ENCODE peak calls at places on chromosomes 7 and 10, in seven cellular contexts. One of them, this sample, is unnamed.

GRCh38 chr10:28571265-28571664 is 38.3 kb downstream of the WAC start:
- DNase-seq in fibroblast of lung: no peak
- DNase-seq in tibial artery: no peak
- DNase-seq in central memory CD4-positive, alpha-beta T cell: no peak
- DNase-seq in stimulated activated effector memory CD8-positive, alpha-beta T cell treated with anti-CD3 and anti-CD28 coated beads, Interleukin-12 subunit alpha, Interleukin-12 subunit beta, amount 100 ng/mL, for 72 hours: no peak
- DNase-seq in heart right ventricle: no peak
- DNase-seq in GM23248: no peak
- DNase-seq in this sample: no peak

GRCh38 chr10:117248700-117249465 is 8.0 kb downstream of the SLC18A2 start:
- DNase-seq in central memory CD4-positive, alpha-beta T cell: no peak
- DNase-seq in fibroblast of lung: no peak
- DNase-seq in GM23248: peak; percentile 86
- DNase-seq in stimulated activated effector memory CD8-positive, alpha-beta T cell treated with anti-CD3 and anti-CD28 coated beads, Interleukin-12 subunit alpha, Interleukin-12 subunit beta, amount 100 ng/mL, for 72 hours: no peak
- DNase-seq in tibial artery: no peak
- DNase-seq in heart right ventricle: no peak
- DNase-seq in this sample: no peak

GRCh38 chr7:100538654-100539435 is at the start of gene AGFG2:
- DNase-seq in tibial artery: peak; percentile 100
- DNase-seq in heart right ventricle: peak; percentile 100
- DNase-seq in central memory CD4-positive, alpha-beta T cell: peak; percentile 100
- DNase-seq in fibroblast of lung: peak; percentile 99
- DNase-seq in GM23248: peak; percentile 100
- DNase-seq in stimulated activated effector memory CD8-positive, alpha-beta T cell treated with anti-CD3 and anti-CD28 coated beads, Interleukin-12 subunit alpha, Interleukin-12 subunit beta, amount 100 ng/mL, for 72 hours: peak; percentile 98
- DNase-seq in this sample: peak; percentile 100

GRCh38 chr10:80718024-80718423 is 180.3 kb downstream of the SH2D4B start:
- DNase-seq in heart right ventricle: no peak
- DNase-seq in stimulated activated effector memory CD8-positive, alpha-beta T cell treated with anti-CD3 and anti-CD28 coated beads, Interleukin-12 subunit alpha, Interleukin-12 subunit beta, amount 100 ng/mL, for 72 hours: no peak
- DNase-seq in fibroblast of lung: no peak
- DNase-seq in central memory CD4-positive, alpha-beta T cell: no peak
- DNase-seq in GM23248: no peak
- DNase-seq in tibial artery: no peak
- DNase-seq in this sample: no peak

GRCh38 chr10:22727663-22728062 is 13.3 kb upstream of the PIP4K2A start:
- DNase-seq in tibial artery: no peak
- DNase-seq in central memory CD4-positive, alpha-beta T cell: no peak
- DNase-seq in heart right ventricle: no peak
- DNase-seq in fibroblast of lung: no peak
- DNase-seq in GM23248: no peak
- DNase-seq in stimulated activated effector memory CD8-positive, alpha-beta T cell treated with anti-CD3 and anti-CD28 coated beads, Interleukin-12 subunit alpha, Interleukin-12 subunit beta, amount 100 ng/mL, for 72 hours: no peak
- DNase-seq in this sample: no peak

GRCh38 chr10:112124859-112125258 is 58.7 kb downstream of the GPAM start:
- DNase-seq in fibroblast of lung: no peak
- DNase-seq in GM23248: no peak
- DNase-seq in central memory CD4-positive, alpha-beta T cell: no peak
- DNase-seq in stimulated activated effector memory CD8-positive, alpha-beta T cell treated with anti-CD3 and anti-CD28 coated beads, Interleukin-12 subunit alpha, Interleukin-12 subunit beta, amount 100 ng/mL, for 72 hours: no peak
- DNase-seq in tibial artery: no peak
- DNase-seq in heart right ventricle: no peak
- DNase-seq in this sample: no peak

GRCh38 chr7:85111761-85112160 is 75.1 kb downstream of the SEMA3D start:
- DNase-seq in central memory CD4-positive, alpha-beta T cell: no peak
- DNase-seq in heart right ventricle: no peak
- DNase-seq in tibial artery: no peak
- DNase-seq in stimulated activated effector memory CD8-positive, alpha-beta T cell treated with anti-CD3 and anti-CD28 coated beads, Interleukin-12 subunit alpha, Interleukin-12 subunit beta, amount 100 ng/mL, for 72 hours: no peak
- DNase-seq in GM23248: peak; percentile 5
- DNase-seq in fibroblast of lung: no peak
- DNase-seq in this sample: no peak

GRCh38 chr7:72032934-72033333 is 379.2 kb downstream of the CALN1 start:
- DNase-seq in tibial artery: no peak
- DNase-seq in central memory CD4-positive, alpha-beta T cell: no peak
- DNase-seq in stimulated activated effector memory CD8-positive, alpha-beta T cell treated with anti-CD3 and anti-CD28 coated beads, Interleukin-12 subunit alpha, Interleukin-12 subunit beta, amount 100 ng/mL, for 72 hours: no peak
- DNase-seq in GM23248: no peak
- DNase-seq in heart right ventricle: no peak
- DNase-seq in fibroblast of lung: no peak
- DNase-seq in this sample: no peak

GRCh38 chr7:117873056-117873932 is at the start of gene CTTNBP2:
- DNase-seq in GM23248: peak; percentile 75
- DNase-seq in heart right ventricle: peak; percentile 57
- DNase-seq in central memory CD4-positive, alpha-beta T cell: no peak
- DNase-seq in stimulated activated effector memory CD8-positive, alpha-beta T cell treated with anti-CD3 and anti-CD28 coated beads, Interleukin-12 subunit alpha, Interleukin-12 subunit beta, amount 100 ng/mL, for 72 hours: no peak
- DNase-seq in tibial artery: peak; percentile 42
- DNase-seq in fibroblast of lung: peak; percentile 64
- DNase-seq in this sample: peak; percentile 28

GRCh38 chr10:62373995-62374861 is at the start of gene ZNF365:
- DNase-seq in heart right ventricle: peak; percentile 16
- DNase-seq in tibial artery: peak; percentile 27
- DNase-seq in fibroblast of lung: peak; percentile 40
- DNase-seq in central memory CD4-positive, alpha-beta T cell: peak; percentile 48
- DNase-seq in GM23248: peak; percentile 79
- DNase-seq in stimulated activated effector memory CD8-positive, alpha-beta T cell treated with anti-CD3 and anti-CD28 coated beads, Interleukin-12 subunit alpha, Interleukin-12 subunit beta, amount 100 ng/mL, for 72 hours: peak; percentile 44
- DNase-seq in this sample: peak; percentile 7

GRCh38 chr10:76311752-76312699 is 880.6 kb downstream of the LRMDA start:
- DNase-seq in tibial artery: peak; percentile 37
- DNase-seq in GM23248: peak; percentile 45
- DNase-seq in heart right ventricle: peak; percentile 27
- DNase-seq in stimulated activated effector memory CD8-positive, alpha-beta T cell treated with anti-CD3 and anti-CD28 coated beads, Interleukin-12 subunit alpha, Interleukin-12 subunit beta, amount 100 ng/mL, for 72 hours: no peak
- DNase-seq in central memory CD4-positive, alpha-beta T cell: no peak
- DNase-seq in fibroblast of lung: peak; percentile 20
- DNase-seq in this sample: no peak

GRCh38 chr10:47364366-47364765 is 16.2 kb downstream of the RBP3 start:
- DNase-seq in tibial artery: no peak
- DNase-seq in GM23248: no peak
- DNase-seq in central memory CD4-positive, alpha-beta T cell: no peak
- DNase-seq in heart right ventricle: no peak
- DNase-seq in stimulated activated effector memory CD8-positive, alpha-beta T cell treated with anti-CD3 and anti-CD28 coated beads, Interleukin-12 subunit alpha, Interleukin-12 subunit beta, amount 100 ng/mL, for 72 hours: no peak
- DNase-seq in fibroblast of lung: no peak
- DNase-seq in this sample: no peak

GRCh38 chr7:151017953-151018420 is 6.3 kb downstream of the ATG9B start:
- DNase-seq in tibial artery: peak; percentile 56
- DNase-seq in heart right ventricle: peak; percentile 77
- DNase-seq in GM23248: peak; percentile 73
- DNase-seq in fibroblast of lung: peak; percentile 31
- DNase-seq in stimulated activated effector memory CD8-positive, alpha-beta T cell treated with anti-CD3 and anti-CD28 coated beads, Interleukin-12 subunit alpha, Interleukin-12 subunit beta, amount 100 ng/mL, for 72 hours: peak; percentile 86
- DNase-seq in central memory CD4-positive, alpha-beta T cell: peak; percentile 72
- DNase-seq in this sample: peak; percentile 83

GRCh38 chr7:157686285-157686894 is 349.6 kb downstream of the DNAJB6 start:
- DNase-seq in stimulated activated effector memory CD8-positive, alpha-beta T cell treated with anti-CD3 and anti-CD28 coated beads, Interleukin-12 subunit alpha, Interleukin-12 subunit beta, amount 100 ng/mL, for 72 hours: no peak
- DNase-seq in fibroblast of lung: no peak
- DNase-seq in tibial artery: no peak
- DNase-seq in GM23248: no peak
- DNase-seq in heart right ventricle: no peak
- DNase-seq in central memory CD4-positive, alpha-beta T cell: no peak
- DNase-seq in this sample: no peak

GRCh38 chr10:133009218-133009954 is 67.0 kb upstream of the CFAP46 start:
- DNase-seq in fibroblast of lung: no peak
- DNase-seq in stimulated activated effector memory CD8-positive, alpha-beta T cell treated with anti-CD3 and anti-CD28 coated beads, Interleukin-12 subunit alpha, Interleukin-12 subunit beta, amount 100 ng/mL, for 72 hours: no peak
- DNase-seq in tibial artery: peak; percentile 80
- DNase-seq in central memory CD4-positive, alpha-beta T cell: no peak
- DNase-seq in heart right ventricle: peak; percentile 72
- DNase-seq in GM23248: peak; percentile 56
- DNase-seq in this sample: peak; percentile 92

GRCh38 chr7:2518101-2518500 is 1.5 kb upstream of the LFNG start:
- DNase-seq in central memory CD4-positive, alpha-beta T cell: no peak
- DNase-seq in tibial artery: no peak
- DNase-seq in stimulated activated effector memory CD8-positive, alpha-beta T cell treated with anti-CD3 and anti-CD28 coated beads, Interleukin-12 subunit alpha, Interleukin-12 subunit beta, amount 100 ng/mL, for 72 hours: no peak
- DNase-seq in heart right ventricle: no peak
- DNase-seq in fibroblast of lung: no peak
- DNase-seq in GM23248: no peak
- DNase-seq in this sample: peak; percentile 76

GRCh38 chr10:62050941-62051433 is 149.5 kb downstream of the ARID5B start:
- DNase-seq in GM23248: peak; percentile 96
- DNase-seq in tibial artery: peak; percentile 76
- DNase-seq in fibroblast of lung: peak; percentile 93
- DNase-seq in heart right ventricle: peak; percentile 31
- DNase-seq in central memory CD4-positive, alpha-beta T cell: peak; percentile 88
- DNase-seq in stimulated activated effector memory CD8-positive, alpha-beta T cell treated with anti-CD3 and anti-CD28 coated beads, Interleukin-12 subunit alpha, Interleukin-12 subunit beta, amount 100 ng/mL, for 72 hours: peak; percentile 55
- DNase-seq in this sample: no peak

GRCh38 chr7:74051193-74051592 is 23.2 kb downstream of the ELN start:
- DNase-seq in heart right ventricle: no peak
- DNase-seq in tibial artery: no peak
- DNase-seq in fibroblast of lung: peak; percentile 21
- DNase-seq in GM23248: no peak
- DNase-seq in central memory CD4-positive, alpha-beta T cell: no peak
- DNase-seq in stimulated activated effector memory CD8-positive, alpha-beta T cell treated with anti-CD3 and anti-CD28 coated beads, Interleukin-12 subunit alpha, Interleukin-12 subunit beta, amount 100 ng/mL, for 72 hours: no peak
- DNase-seq in this sample: no peak

GRCh38 chr7:84236398-84236797 is 41.8 kb upstream of the SEMA3A start:
- DNase-seq in tibial artery: no peak
- DNase-seq in central memory CD4-positive, alpha-beta T cell: no peak
- DNase-seq in GM23248: peak; percentile 73
- DNase-seq in heart right ventricle: no peak
- DNase-seq in stimulated activated effector memory CD8-positive, alpha-beta T cell treated with anti-CD3 and anti-CD28 coated beads, Interleukin-12 subunit alpha, Interleukin-12 subunit beta, amount 100 ng/mL, for 72 hours: no peak
- DNase-seq in fibroblast of lung: peak; percentile 75
- DNase-seq in this sample: no peak

GRCh38 chr10:101046332-101047238 is 15.2 kb upstream of the KAZALD1 start:
- DNase-seq in GM23248: peak; percentile 27
- DNase-seq in central memory CD4-positive, alpha-beta T cell: no peak
- DNase-seq in fibroblast of lung: no peak
- DNase-seq in tibial artery: no peak
- DNase-seq in stimulated activated effector memory CD8-positive, alpha-beta T cell treated with anti-CD3 and anti-CD28 coated beads, Interleukin-12 subunit alpha, Interleukin-12 subunit beta, amount 100 ng/mL, for 72 hours: no peak
- DNase-seq in heart right ventricle: no peak
- DNase-seq in this sample: no peak

GRCh38 chr10:37732685-37733084 is 124.7 kb downstream of the ZNF248 start:
- DNase-seq in heart right ventricle: no peak
- DNase-seq in GM23248: peak; percentile 67
- DNase-seq in fibroblast of lung: no peak
- DNase-seq in stimulated activated effector memory CD8-positive, alpha-beta T cell treated with anti-CD3 and anti-CD28 coated beads, Interleukin-12 subunit alpha, Interleukin-12 subunit beta, amount 100 ng/mL, for 72 hours: no peak
- DNase-seq in tibial artery: no peak
- DNase-seq in central memory CD4-positive, alpha-beta T cell: no peak
- DNase-seq in this sample: no peak

GRCh38 chr10:13717571-13717935 is 130.8 kb downstream of the PRPF18 start:
- DNase-seq in stimulated activated effector memory CD8-positive, alpha-beta T cell treated with anti-CD3 and anti-CD28 coated beads, Interleukin-12 subunit alpha, Interleukin-12 subunit beta, amount 100 ng/mL, for 72 hours: no peak
- DNase-seq in GM23248: no peak
- DNase-seq in tibial artery: no peak
- DNase-seq in heart right ventricle: no peak
- DNase-seq in fibroblast of lung: no peak
- DNase-seq in central memory CD4-positive, alpha-beta T cell: no peak
- DNase-seq in this sample: no peak

GRCh38 chr10:13668126-13668525 is 81.4 kb downstream of the PRPF18 start:
- DNase-seq in stimulated activated effector memory CD8-positive, alpha-beta T cell treated with anti-CD3 and anti-CD28 coated beads, Interleukin-12 subunit alpha, Interleukin-12 subunit beta, amount 100 ng/mL, for 72 hours: no peak
- DNase-seq in fibroblast of lung: no peak
- DNase-seq in GM23248: no peak
- DNase-seq in tibial artery: no peak
- DNase-seq in heart right ventricle: no peak
- DNase-seq in central memory CD4-positive, alpha-beta T cell: no peak
- DNase-seq in this sample: no peak

GRCh38 chr7:55873765-55874164 is 11.2 kb upstream of the SEPTIN14 start:
- DNase-seq in fibroblast of lung: no peak
- DNase-seq in stimulated activated effector memory CD8-positive, alpha-beta T cell treated with anti-CD3 and anti-CD28 coated beads, Interleukin-12 subunit alpha, Interleukin-12 subunit beta, amount 100 ng/mL, for 72 hours: no peak
- DNase-seq in central memory CD4-positive, alpha-beta T cell: no peak
- DNase-seq in tibial artery: no peak
- DNase-seq in GM23248: no peak
- DNase-seq in heart right ventricle: no peak
- DNase-seq in this sample: no peak

GRCh38 chr10:131546086-131546810 is 234.7 kb upstream of the TCERG1L start:
- DNase-seq in central memory CD4-positive, alpha-beta T cell: no peak
- DNase-seq in stimulated activated effector memory CD8-positive, alpha-beta T cell treated with anti-CD3 and anti-CD28 coated beads, Interleukin-12 subunit alpha, Interleukin-12 subunit beta, amount 100 ng/mL, for 72 hours: no peak
- DNase-seq in GM23248: no peak
- DNase-seq in fibroblast of lung: no peak
- DNase-seq in heart right ventricle: no peak
- DNase-seq in tibial artery: no peak
- DNase-seq in this sample: no peak

GRCh38 chr7:23072043-23072442 is 33.5 kb upstream of the KLHL7 start:
- DNase-seq in stimulated activated effector memory CD8-positive, alpha-beta T cell treated with anti-CD3 and anti-CD28 coated beads, Interleukin-12 subunit alpha, Interleukin-12 subunit beta, amount 100 ng/mL, for 72 hours: no peak
- DNase-seq in tibial artery: no peak
- DNase-seq in central memory CD4-positive, alpha-beta T cell: no peak
- DNase-seq in heart right ventricle: no peak
- DNase-seq in GM23248: peak; percentile 59
- DNase-seq in fibroblast of lung: peak; percentile 55
- DNase-seq in this sample: no peak

GRCh38 chr7:81857385-81857784 is 87.5 kb upstream of the HGF start:
- DNase-seq in central memory CD4-positive, alpha-beta T cell: no peak
- DNase-seq in tibial artery: no peak
- DNase-seq in fibroblast of lung: no peak
- DNase-seq in stimulated activated effector memory CD8-positive, alpha-beta T cell treated with anti-CD3 and anti-CD28 coated beads, Interleukin-12 subunit alpha, Interleukin-12 subunit beta, amount 100 ng/mL, for 72 hours: no peak
- DNase-seq in heart right ventricle: no peak
- DNase-seq in GM23248: peak; percentile 33
- DNase-seq in this sample: no peak

GRCh38 chr10:131896403-131896802 is 4.4 kb upstream of the PPP2R2D start:
- DNase-seq in stimulated activated effector memory CD8-positive, alpha-beta T cell treated with anti-CD3 and anti-CD28 coated beads, Interleukin-12 subunit alpha, Interleukin-12 subunit beta, amount 100 ng/mL, for 72 hours: no peak
- DNase-seq in heart right ventricle: no peak
- DNase-seq in tibial artery: no peak
- DNase-seq in fibroblast of lung: no peak
- DNase-seq in GM23248: no peak
- DNase-seq in central memory CD4-positive, alpha-beta T cell: peak; percentile 67
- DNase-seq in this sample: no peak

GRCh38 chr7:79452032-79452494 is 1.4 kb downstream of the MAGI2 start:
- DNase-seq in stimulated activated effector memory CD8-positive, alpha-beta T cell treated with anti-CD3 and anti-CD28 coated beads, Interleukin-12 subunit alpha, Interleukin-12 subunit beta, amount 100 ng/mL, for 72 hours: no peak
- DNase-seq in heart right ventricle: peak; percentile 84
- DNase-seq in central memory CD4-positive, alpha-beta T cell: no peak
- DNase-seq in fibroblast of lung: peak; percentile 88
- DNase-seq in GM23248: peak; percentile 95
- DNase-seq in tibial artery: peak; percentile 95
- DNase-seq in this sample: peak; percentile 57

GRCh38 chr10:48309711-48310226 is 3.3 kb downstream of the MAPK8 start:
- DNase-seq in tibial artery: no peak
- DNase-seq in heart right ventricle: no peak
- DNase-seq in fibroblast of lung: peak; percentile 21
- DNase-seq in central memory CD4-positive, alpha-beta T cell: no peak
- DNase-seq in GM23248: peak; percentile 71
- DNase-seq in stimulated activated effector memory CD8-positive, alpha-beta T cell treated with anti-CD3 and anti-CD28 coated beads, Interleukin-12 subunit alpha, Interleukin-12 subunit beta, amount 100 ng/mL, for 72 hours: no peak
- DNase-seq in this sample: no peak

GRCh38 chr10:35934637-35934995 is 292.5 kb upstream of the FZD8 start:
- DNase-seq in central memory CD4-positive, alpha-beta T cell: no peak
- DNase-seq in stimulated activated effector memory CD8-positive, alpha-beta T cell treated with anti-CD3 and anti-CD28 coated beads, Interleukin-12 subunit alpha, Interleukin-12 subunit beta, amount 100 ng/mL, for 72 hours: no peak
- DNase-seq in GM23248: no peak
- DNase-seq in fibroblast of lung: no peak
- DNase-seq in heart right ventricle: no peak
- DNase-seq in tibial artery: no peak
- DNase-seq in this sample: no peak

GRCh38 chr7:4527988-4528641 is 154.0 kb upstream of the FOXK1 start:
- DNase-seq in heart right ventricle: no peak
- DNase-seq in tibial artery: no peak
- DNase-seq in GM23248: no peak
- DNase-seq in fibroblast of lung: peak; percentile 2
- DNase-seq in stimulated activated effector memory CD8-positive, alpha-beta T cell treated with anti-CD3 and anti-CD28 coated beads, Interleukin-12 subunit alpha, Interleukin-12 subunit beta, amount 100 ng/mL, for 72 hours: no peak
- DNase-seq in central memory CD4-positive, alpha-beta T cell: no peak
- DNase-seq in this sample: no peak

GRCh38 chr7:111933614-111934013 is 272.6 kb downstream of the DOCK4 start:
- DNase-seq in stimulated activated effector memory CD8-positive, alpha-beta T cell treated with anti-CD3 and anti-CD28 coated beads, Interleukin-12 subunit alpha, Interleukin-12 subunit beta, amount 100 ng/mL, for 72 hours: no peak
- DNase-seq in fibroblast of lung: no peak
- DNase-seq in tibial artery: no peak
- DNase-seq in GM23248: no peak
- DNase-seq in heart right ventricle: no peak
- DNase-seq in central memory CD4-positive, alpha-beta T cell: no peak
- DNase-seq in this sample: no peak

GRCh38 chr10:124649209-124649608 is 95.0 kb downstream of the FAM53B start:
- DNase-seq in fibroblast of lung: no peak
- DNase-seq in tibial artery: peak; percentile 46
- DNase-seq in stimulated activated effector memory CD8-positive, alpha-beta T cell treated with anti-CD3 and anti-CD28 coated beads, Interleukin-12 subunit alpha, Interleukin-12 subunit beta, amount 100 ng/mL, for 72 hours: no peak
- DNase-seq in GM23248: peak; percentile 42
- DNase-seq in central memory CD4-positive, alpha-beta T cell: no peak
- DNase-seq in heart right ventricle: peak; percentile 56
- DNase-seq in this sample: no peak

GRCh38 chr7:475951-476441 is 43.6 kb downstream of the PDGFA start:
- DNase-seq in GM23248: no peak
- DNase-seq in central memory CD4-positive, alpha-beta T cell: no peak
- DNase-seq in stimulated activated effector memory CD8-positive, alpha-beta T cell treated with anti-CD3 and anti-CD28 coated beads, Interleukin-12 subunit alpha, Interleukin-12 subunit beta, amount 100 ng/mL, for 72 hours: no peak
- DNase-seq in heart right ventricle: no peak
- DNase-seq in fibroblast of lung: no peak
- DNase-seq in tibial artery: peak; percentile 15
- DNase-seq in this sample: peak; percentile 10

GRCh38 chr10:8416192-8416701 is 361.8 kb downstream of the GATA3 start:
- DNase-seq in GM23248: no peak
- DNase-seq in central memory CD4-positive, alpha-beta T cell: peak; percentile 81
- DNase-seq in heart right ventricle: no peak
- DNase-seq in tibial artery: no peak
- DNase-seq in fibroblast of lung: no peak
- DNase-seq in stimulated activated effector memory CD8-positive, alpha-beta T cell treated with anti-CD3 and anti-CD28 coated beads, Interleukin-12 subunit alpha, Interleukin-12 subunit beta, amount 100 ng/mL, for 72 hours: no peak
- DNase-seq in this sample: no peak

GRCh38 chr7:116426428-116427156 is 72.9 kb upstream of the CAV2 start:
- DNase-seq in GM23248: peak; percentile 88
- DNase-seq in heart right ventricle: no peak
- DNase-seq in fibroblast of lung: peak; percentile 71
- DNase-seq in stimulated activated effector memory CD8-positive, alpha-beta T cell treated with anti-CD3 and anti-CD28 coated beads, Interleukin-12 subunit alpha, Interleukin-12 subunit beta, amount 100 ng/mL, for 72 hours: no peak
- DNase-seq in central memory CD4-positive, alpha-beta T cell: no peak
- DNase-seq in tibial artery: no peak
- DNase-seq in this sample: peak; percentile 17